ENCODE peak calls at places on chromosomes 1 and 21, in seven cellular contexts. One of them, this sample, is unnamed.
A peak's percentile ranks its signal among the peaks of the same experiment; 100 is the strongest.

GRCh38 chr1:45012639-45013278 is 705 bp downstream of the UROD start:
- DNase-seq in HepG2: peak; percentile 72
- DNase-seq in HCT116: no peak
- DNase-seq in H1: no peak
- DNase-seq in K562: peak; percentile 100
- DNase-seq in GM12878: no peak
- DNase-seq in SK-N-SH: peak; percentile 50
- DNase-seq in this sample: peak; percentile 53

GRCh38 chr1:226882187-226882586 is 11.8 kb downstream of the PSEN2 start:
- DNase-seq in H1: no peak
- DNase-seq in K562: no peak
- DNase-seq in HepG2: no peak
- DNase-seq in HCT116: no peak
- DNase-seq in SK-N-SH: no peak
- DNase-seq in GM12878: no peak
- DNase-seq in this sample: no peak

GRCh38 chr21:42621166-42621827 is 32.1 kb upstream of the PDE9A start:
- DNase-seq in HepG2: peak; percentile 26
- DNase-seq in H1: no peak
- DNase-seq in K562: no peak
- DNase-seq in HCT116: no peak
- DNase-seq in SK-N-SH: no peak
- DNase-seq in GM12878: no peak
- DNase-seq in this sample: no peak

GRCh38 chr21:41489329-41489728 is 18.6 kb downstream of the TMPRSS2 start:
- DNase-seq in SK-N-SH: no peak
- DNase-seq in GM12878: no peak
- DNase-seq in HepG2: no peak
- DNase-seq in H1: no peak
- DNase-seq in K562: no peak
- DNase-seq in HCT116: no peak
- DNase-seq in this sample: no peak

GRCh38 chr1:176942346-176942745 is 222.2 kb downstream of the ASTN1 start:
- DNase-seq in GM12878: no peak
- DNase-seq in HCT116: no peak
- DNase-seq in HepG2: no peak
- DNase-seq in K562: no peak
- DNase-seq in H1: no peak
- DNase-seq in SK-N-SH: no peak
- DNase-seq in this sample: no peak

GRCh38 chr1:18868801-18869424 is 9.5 kb upstream of the TAS1R2 start:
- DNase-seq in K562: no peak
- DNase-seq in HCT116: no peak
- DNase-seq in GM12878: no peak
- DNase-seq in H1: no peak
- DNase-seq in HepG2: no peak
- DNase-seq in SK-N-SH: no peak
- DNase-seq in this sample: no peak

GRCh38 chr1:193754732-193755427 is 568.5 kb upstream of the B3GALT2 start:
- DNase-seq in HCT116: peak; percentile 2
- DNase-seq in K562: no peak
- DNase-seq in SK-N-SH: no peak
- DNase-seq in HepG2: no peak
- DNase-seq in H1: no peak
- DNase-seq in GM12878: no peak
- DNase-seq in this sample: peak; percentile 53

GRCh38 chr1:24893431-24893830 is 36.6 kb downstream of the RUNX3 start:
- DNase-seq in K562: no peak
- DNase-seq in GM12878: no peak
- DNase-seq in SK-N-SH: no peak
- DNase-seq in HCT116: no peak
- DNase-seq in H1: no peak
- DNase-seq in HepG2: no peak
- DNase-seq in this sample: no peak

GRCh38 chr21:34936299-34936698 is 112.8 kb downstream of the RUNX1 start:
- DNase-seq in H1: no peak
- DNase-seq in GM12878: no peak
- DNase-seq in HepG2: no peak
- DNase-seq in K562: no peak
- DNase-seq in HCT116: no peak
- DNase-seq in SK-N-SH: no peak
- DNase-seq in this sample: no peak

GRCh38 chr1:107443860-107444259 is 303.0 kb downstream of the NTNG1 start:
- DNase-seq in K562: no peak
- DNase-seq in SK-N-SH: no peak
- DNase-seq in HepG2: no peak
- DNase-seq in HCT116: no peak
- DNase-seq in GM12878: no peak
- DNase-seq in H1: no peak
- DNase-seq in this sample: no peak

GRCh38 chr1:206467915-206468314 is 2.4 kb upstream of the IKBKE start:
- DNase-seq in HCT116: no peak
- DNase-seq in K562: no peak
- DNase-seq in HepG2: no peak
- DNase-seq in GM12878: no peak
- DNase-seq in H1: no peak
- DNase-seq in SK-N-SH: no peak
- DNase-seq in this sample: no peak

GRCh38 chr1:45512641-45513054 is 9.0 kb downstream of the PRDX1 start:
- DNase-seq in K562: peak; percentile 88
- DNase-seq in HepG2: peak; percentile 76
- DNase-seq in HCT116: peak; percentile 61
- DNase-seq in H1: no peak
- DNase-seq in SK-N-SH: peak; percentile 66
- DNase-seq in GM12878: no peak
- DNase-seq in this sample: peak; percentile 77

GRCh38 chr1:192529031-192529755 is 46.4 kb upstream of the RGS1 start:
- DNase-seq in H1: no peak
- DNase-seq in GM12878: no peak
- DNase-seq in HCT116: no peak
- DNase-seq in K562: no peak
- DNase-seq in HepG2: no peak
- DNase-seq in SK-N-SH: no peak
- DNase-seq in this sample: no peak

GRCh38 chr1:176789571-176790090 is 326.7 kb downstream of the PAPPA2 start:
- DNase-seq in K562: no peak
- DNase-seq in HCT116: no peak
- DNase-seq in H1: no peak
- DNase-seq in GM12878: no peak
- DNase-seq in SK-N-SH: no peak
- DNase-seq in HepG2: no peak
- DNase-seq in this sample: no peak

GRCh38 chr1:108183301-108183700 is 16.8 kb downstream of the SLC25A24 start:
- DNase-seq in GM12878: no peak
- DNase-seq in SK-N-SH: no peak
- DNase-seq in K562: no peak
- DNase-seq in HepG2: no peak
- DNase-seq in HCT116: no peak
- DNase-seq in H1: no peak
- DNase-seq in this sample: no peak

GRCh38 chr1:160206421-160207117 is 1.4 kb downstream of the PEA15 start:
- DNase-seq in GM12878: no peak
- DNase-seq in H1: no peak
- DNase-seq in SK-N-SH: peak; percentile 44
- DNase-seq in K562: peak; percentile 35
- DNase-seq in HepG2: no peak
- DNase-seq in HCT116: no peak
- DNase-seq in this sample: no peak

GRCh38 chr21:38503588-38503987 is 5.3 kb upstream of the ERG start:
- DNase-seq in K562: no peak
- DNase-seq in H1: no peak
- DNase-seq in HepG2: no peak
- DNase-seq in SK-N-SH: peak; percentile 39
- DNase-seq in GM12878: no peak
- DNase-seq in HCT116: no peak
- DNase-seq in this sample: no peak

GRCh38 chr1:22512873-22513272 is 50.4 kb upstream of the EPHA8 start:
- DNase-seq in HepG2: no peak
- DNase-seq in HCT116: no peak
- DNase-seq in SK-N-SH: no peak
- DNase-seq in H1: no peak
- DNase-seq in K562: no peak
- DNase-seq in GM12878: no peak
- DNase-seq in this sample: no peak

GRCh38 chr1:226482975-226483660 is 65.4 kb upstream of the STUM start:
- DNase-seq in SK-N-SH: peak; percentile 65
- DNase-seq in HCT116: no peak
- DNase-seq in K562: no peak
- DNase-seq in HepG2: no peak
- DNase-seq in GM12878: no peak
- DNase-seq in H1: no peak
- DNase-seq in this sample: no peak

GRCh38 chr1:60874703-60875102 is 207.7 kb upstream of the NFIA start:
- DNase-seq in HCT116: peak; percentile 8
- DNase-seq in H1: no peak
- DNase-seq in SK-N-SH: no peak
- DNase-seq in K562: peak; percentile 67
- DNase-seq in HepG2: no peak
- DNase-seq in GM12878: no peak
- DNase-seq in this sample: no peak

GRCh38 chr1:59422921-59423575 is 126.2 kb downstream of the FGGY start:
- DNase-seq in H1: no peak
- DNase-seq in SK-N-SH: peak; percentile 4
- DNase-seq in HCT116: no peak
- DNase-seq in GM12878: no peak
- DNase-seq in HepG2: peak; percentile 92
- DNase-seq in K562: no peak
- DNase-seq in this sample: peak; percentile 63

GRCh38 chr1:50989694-50990093 is 19.6 kb downstream of the CDKN2C start:
- DNase-seq in HepG2: no peak
- DNase-seq in H1: no peak
- DNase-seq in GM12878: no peak
- DNase-seq in SK-N-SH: no peak
- DNase-seq in K562: no peak
- DNase-seq in HCT116: no peak
- DNase-seq in this sample: no peak

GRCh38 chr1:245754463-245754961 is 599.7 kb downstream of the KIF26B start:
- DNase-seq in HepG2: no peak
- DNase-seq in GM12878: no peak
- DNase-seq in H1: no peak
- DNase-seq in K562: no peak
- DNase-seq in SK-N-SH: no peak
- DNase-seq in HCT116: no peak
- DNase-seq in this sample: no peak

GRCh38 chr1:209641216-209642181 is 10.7 kb downstream of the LAMB3 start:
- DNase-seq in H1: no peak
- DNase-seq in SK-N-SH: no peak
- DNase-seq in HCT116: no peak
- DNase-seq in GM12878: no peak
- DNase-seq in HepG2: no peak
- DNase-seq in K562: peak; percentile 60
- DNase-seq in this sample: no peak
- TF ChIP-seq JUND in H1: no peak
- TF ChIP-seq JUND in SK-N-SH: no peak
- TF ChIP-seq JUND in HCT116: no peak
- TF ChIP-seq JUND in GM12878: no peak
- TF ChIP-seq JUND in HepG2: no peak
- TF ChIP-seq JUND in K562: no peak
- TF ChIP-seq JUND in this sample: no peak

DNA sequence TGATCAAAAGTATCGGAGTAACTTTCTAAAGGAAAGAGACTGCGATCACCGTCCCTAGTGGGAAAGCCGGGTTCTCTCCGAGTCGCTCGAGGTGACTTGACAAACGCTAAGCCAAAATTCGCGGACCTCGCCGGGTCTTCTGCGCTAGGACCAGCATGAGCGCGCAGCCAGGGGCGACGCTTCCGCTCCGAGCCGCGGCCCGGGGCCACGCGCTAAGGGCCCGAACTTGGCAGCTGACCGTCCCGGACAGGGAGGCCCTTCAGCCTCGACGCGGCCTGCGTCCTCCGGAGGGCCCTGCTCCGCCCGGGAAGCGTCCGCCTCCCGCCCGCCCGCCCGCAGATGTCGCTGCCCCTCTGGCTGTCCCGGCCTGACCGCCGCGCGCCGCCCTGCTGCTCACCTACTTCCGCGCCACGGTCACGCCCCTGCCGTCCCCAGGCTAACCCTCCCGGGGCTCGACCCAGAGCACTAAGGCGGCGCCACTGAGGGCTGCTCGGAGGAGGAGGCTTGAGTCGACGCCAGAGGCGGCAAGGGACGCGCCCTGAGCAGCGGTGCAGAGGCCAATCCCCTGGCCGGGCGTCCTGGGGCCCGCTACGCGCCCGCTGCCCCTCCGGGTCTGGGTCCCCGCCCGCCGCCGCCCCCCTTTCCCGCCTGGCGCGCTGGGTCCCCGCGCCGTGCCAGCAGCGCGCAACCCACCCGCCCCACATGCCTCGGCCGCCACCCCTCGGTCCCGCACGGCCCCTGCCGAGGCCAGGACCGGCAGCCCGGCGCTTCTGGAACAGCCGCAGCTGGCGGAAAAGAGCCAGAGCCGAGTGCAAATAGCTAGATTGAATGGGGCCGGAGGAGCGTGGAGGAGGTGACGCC is 896 bp upstream of the DUSP10 start:
- DNase-seq in HepG2: peak; percentile 54
- DNase-seq in K562: peak; percentile 89
- DNase-seq in H1: peak; percentile 46
- DNase-seq in SK-N-SH: peak; percentile 83
- DNase-seq in HCT116: peak; percentile 48
- DNase-seq in GM12878: no peak
- DNase-seq in this sample: peak; percentile 81
- TF ChIP-seq JUND in HepG2: no peak
- TF ChIP-seq JUND in K562: no peak
- TF ChIP-seq JUND in H1: no peak
- TF ChIP-seq JUND in SK-N-SH: no peak
- TF ChIP-seq JUND in HCT116: peak; percentile 16
- TF ChIP-seq JUND in GM12878: no peak
- TF ChIP-seq JUND in this sample: no peak

GRCh38 chr21:15837603-15838002 is 107.8 kb downstream of the USP25 start:
- DNase-seq in H1: no peak
- DNase-seq in HepG2: no peak
- DNase-seq in K562: no peak
- DNase-seq in GM12878: no peak
- DNase-seq in SK-N-SH: no peak
- DNase-seq in HCT116: no peak
- DNase-seq in this sample: no peak
- TF ChIP-seq JUND in H1: no peak
- TF ChIP-seq JUND in HepG2: no peak
- TF ChIP-seq JUND in K562: no peak
- TF ChIP-seq JUND in GM12878: no peak
- TF ChIP-seq JUND in SK-N-SH: no peak
- TF ChIP-seq JUND in HCT116: no peak
- TF ChIP-seq JUND in this sample: no peak

GRCh38 chr1:41122851-41123518 is 101.5 kb upstream of the SLFNL1 start:
- DNase-seq in HepG2: peak; percentile 86
- DNase-seq in HCT116: peak; percentile 61
- DNase-seq in GM12878: no peak
- DNase-seq in K562: peak; percentile 45
- DNase-seq in SK-N-SH: peak; percentile 20
- DNase-seq in H1: no peak
- DNase-seq in this sample: peak; percentile 22
- TF ChIP-seq JUND in HepG2: peak; percentile 39
- TF ChIP-seq JUND in HCT116: no peak
- TF ChIP-seq JUND in GM12878: no peak
- TF ChIP-seq JUND in K562: no peak
- TF ChIP-seq JUND in SK-N-SH: no peak
- TF ChIP-seq JUND in H1: no peak
- TF ChIP-seq JUND in this sample: no peak

This sample was measured in T47D.